ENCODE peak calls at places on chromosome 6, in eight cellular contexts. One of them, this sample, is unnamed.

GRCh38 chr6:46935687-46936086 is 13.9 kb upstream of the ADGRF5 start:
- DNase-seq in testis: no peak
- DNase-seq in aorta: no peak
- DNase-seq in breast epithelium: no peak
- DNase-seq in CD4-positive, alpha-beta memory T cell: no peak
- DNase-seq in hepatocyte: no peak
- DNase-seq in psoas muscle: no peak
- DNase-seq in fibroblast of lung: no peak
- DNase-seq in this sample: no peak

GRCh38 chr6:127015858-127016257 is 102.6 kb upstream of the RSPO3 start:
- DNase-seq in testis: no peak
- DNase-seq in aorta: no peak
- DNase-seq in breast epithelium: no peak
- DNase-seq in CD4-positive, alpha-beta memory T cell: no peak
- DNase-seq in hepatocyte: no peak
- DNase-seq in psoas muscle: no peak
- DNase-seq in fibroblast of lung: no peak
- DNase-seq in this sample: no peak

GRCh38 chr6:148342146-148343027 is at the start of gene SASH1:
- DNase-seq in testis: peak; percentile 76
- DNase-seq in aorta: peak; percentile 83
- DNase-seq in breast epithelium: peak; percentile 64
- DNase-seq in CD4-positive, alpha-beta memory T cell: no peak
- DNase-seq in hepatocyte: peak; percentile 78
- DNase-seq in psoas muscle: peak; percentile 79
- DNase-seq in fibroblast of lung: peak; percentile 80
- DNase-seq in this sample: peak; percentile 71

GRCh38 chr6:169967687-169968086 is 216.3 kb downstream of the ERMARD start:
- DNase-seq in testis: no peak
- DNase-seq in aorta: no peak
- DNase-seq in breast epithelium: no peak
- DNase-seq in CD4-positive, alpha-beta memory T cell: no peak
- DNase-seq in hepatocyte: no peak
- DNase-seq in psoas muscle: no peak
- DNase-seq in fibroblast of lung: no peak
- DNase-seq in this sample: no peak

GRCh38 chr6:113944701-113945100 is 26.2 kb downstream of the HDAC2 start:
- DNase-seq in testis: no peak
- DNase-seq in aorta: no peak
- DNase-seq in breast epithelium: no peak
- DNase-seq in CD4-positive, alpha-beta memory T cell: no peak
- DNase-seq in hepatocyte: no peak
- DNase-seq in psoas muscle: no peak
- DNase-seq in fibroblast of lung: peak; percentile 16
- DNase-seq in this sample: no peak

GRCh38 chr6:133710826-133711225 is 178.1 kb upstream of the TCF21 start:
- DNase-seq in testis: no peak
- DNase-seq in aorta: no peak
- DNase-seq in breast epithelium: no peak
- DNase-seq in CD4-positive, alpha-beta memory T cell: no peak
- DNase-seq in hepatocyte: no peak
- DNase-seq in psoas muscle: no peak
- DNase-seq in fibroblast of lung: no peak
- DNase-seq in this sample: no peak

GRCh38 chr6:106511274-106512047 is 117.8 kb downstream of the RTN4IP1 start:
- DNase-seq in testis: no peak
- DNase-seq in aorta: peak; percentile 65
- DNase-seq in breast epithelium: peak; percentile 56
- DNase-seq in CD4-positive, alpha-beta memory T cell: no peak
- DNase-seq in hepatocyte: peak; percentile 41
- DNase-seq in psoas muscle: peak; percentile 59
- DNase-seq in fibroblast of lung: peak; percentile 34
- DNase-seq in this sample: no peak

GRCh38 chr6:54294965-54295532 is 13.2 kb upstream of the TINAG start:
- DNase-seq in testis: no peak
- DNase-seq in aorta: no peak
- DNase-seq in breast epithelium: no peak
- DNase-seq in CD4-positive, alpha-beta memory T cell: no peak
- DNase-seq in hepatocyte: no peak
- DNase-seq in psoas muscle: no peak
- DNase-seq in fibroblast of lung: no peak
- DNase-seq in this sample: no peak

GRCh38 chr6:44572346-44572745 is 184.8 kb downstream of the CDC5L start:
- DNase-seq in testis: no peak
- DNase-seq in aorta: no peak
- DNase-seq in breast epithelium: no peak
- DNase-seq in CD4-positive, alpha-beta memory T cell: no peak
- DNase-seq in hepatocyte: no peak
- DNase-seq in psoas muscle: no peak
- DNase-seq in fibroblast of lung: no peak
- DNase-seq in this sample: no peak

GRCh38 chr6:37298958-37299357 is 41.0 kb upstream of the TMEM217 start:
- DNase-seq in testis: no peak
- DNase-seq in aorta: no peak
- DNase-seq in breast epithelium: no peak
- DNase-seq in CD4-positive, alpha-beta memory T cell: no peak
- DNase-seq in hepatocyte: no peak
- DNase-seq in psoas muscle: no peak
- DNase-seq in fibroblast of lung: no peak
- DNase-seq in this sample: no peak

GRCh38 chr6:139277161-139277560 is 14.6 kb downstream of the TXLNB start:
- DNase-seq in testis: no peak
- DNase-seq in aorta: peak; percentile 68
- DNase-seq in breast epithelium: no peak
- DNase-seq in CD4-positive, alpha-beta memory T cell: no peak
- DNase-seq in hepatocyte: no peak
- DNase-seq in psoas muscle: no peak
- DNase-seq in fibroblast of lung: peak; percentile 26
- DNase-seq in this sample: peak; percentile 32

GRCh38 chr6:109791301-109791700 is 100.2 kb downstream of the FIG4 start:
- DNase-seq in testis: peak; percentile 54
- DNase-seq in aorta: no peak
- DNase-seq in breast epithelium: no peak
- DNase-seq in CD4-positive, alpha-beta memory T cell: no peak
- DNase-seq in hepatocyte: no peak
- DNase-seq in psoas muscle: no peak
- DNase-seq in fibroblast of lung: no peak
- DNase-seq in this sample: no peak

GRCh38 chr6:105814745-105815536 is 271.2 kb upstream of the PRDM1 start:
- DNase-seq in testis: no peak
- DNase-seq in aorta: no peak
- DNase-seq in breast epithelium: no peak
- DNase-seq in CD4-positive, alpha-beta memory T cell: no peak
- DNase-seq in hepatocyte: no peak
- DNase-seq in psoas muscle: no peak
- DNase-seq in fibroblast of lung: no peak
- DNase-seq in this sample: no peak

DNA sequence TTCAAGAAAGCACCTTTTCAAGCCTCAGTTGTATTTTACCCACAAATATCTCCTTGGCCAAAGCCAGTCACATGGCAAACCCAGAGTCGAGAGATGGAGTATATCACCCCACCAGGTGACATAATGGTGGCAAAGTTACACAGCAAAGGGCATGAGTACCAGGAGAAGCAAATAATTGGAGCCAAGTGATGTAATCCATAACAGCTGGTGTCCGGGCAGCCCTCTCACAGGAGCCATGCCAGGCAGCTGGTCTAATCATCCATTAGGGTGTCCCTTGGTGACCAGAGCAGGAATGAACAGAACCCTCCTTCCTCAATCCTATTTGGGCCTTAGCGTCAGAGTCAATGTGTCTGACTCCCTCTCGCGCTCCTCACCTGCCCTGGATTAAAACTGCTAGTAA is 272.1 kb downstream of the LRFN2 start:
- DNase-seq in testis: no peak
- DNase-seq in aorta: no peak
- DNase-seq in breast epithelium: no peak
- DNase-seq in CD4-positive, alpha-beta memory T cell: no peak
- DNase-seq in hepatocyte: no peak
- DNase-seq in psoas muscle: peak; percentile 81
- DNase-seq in fibroblast of lung: no peak
- DNase-seq in this sample: no peak
- H3K27ac ChIP-seq in testis: no peak overlapping the region
- H3K27ac ChIP-seq in aorta: no peak overlapping the region
- H3K27ac ChIP-seq in breast epithelium: no peak overlapping the region
- H3K27ac ChIP-seq in CD4-positive, alpha-beta memory T cell: no peak overlapping the region
- H3K27ac ChIP-seq in hepatocyte: no peak overlapping the region
- H3K27ac ChIP-seq in psoas muscle: peak overlapping the region; percentile 55
- H3K27ac ChIP-seq in fibroblast of lung: no peak overlapping the region
- H3K27ac ChIP-seq in this sample: no peak overlapping the region

GRCh38 chr6:163533443-163533842 is 118.9 kb downstream of the QKI start:
- DNase-seq in testis: no peak
- DNase-seq in aorta: no peak
- DNase-seq in breast epithelium: no peak
- DNase-seq in CD4-positive, alpha-beta memory T cell: no peak
- DNase-seq in hepatocyte: peak; percentile 62
- DNase-seq in psoas muscle: no peak
- DNase-seq in fibroblast of lung: peak; percentile 97
- DNase-seq in this sample: no peak

GRCh38 chr6:163536770-163537169 is 122.3 kb downstream of the QKI start:
- DNase-seq in testis: no peak
- DNase-seq in aorta: no peak
- DNase-seq in breast epithelium: no peak
- DNase-seq in CD4-positive, alpha-beta memory T cell: no peak
- DNase-seq in hepatocyte: no peak
- DNase-seq in psoas muscle: no peak
- DNase-seq in fibroblast of lung: peak; percentile 59
- DNase-seq in this sample: no peak

GRCh38 chr6:163538331-163538730 is 123.8 kb downstream of the QKI start:
- DNase-seq in testis: no peak
- DNase-seq in aorta: no peak
- DNase-seq in breast epithelium: no peak
- DNase-seq in CD4-positive, alpha-beta memory T cell: no peak
- DNase-seq in hepatocyte: no peak
- DNase-seq in psoas muscle: no peak
- DNase-seq in fibroblast of lung: no peak
- DNase-seq in this sample: no peak

GRCh38 chr6:163543311-163543710 is 128.8 kb downstream of the QKI start:
- DNase-seq in testis: no peak
- DNase-seq in aorta: no peak
- DNase-seq in breast epithelium: no peak
- DNase-seq in CD4-positive, alpha-beta memory T cell: no peak
- DNase-seq in hepatocyte: no peak
- DNase-seq in psoas muscle: no peak
- DNase-seq in fibroblast of lung: no peak
- DNase-seq in this sample: no peak

DNA sequence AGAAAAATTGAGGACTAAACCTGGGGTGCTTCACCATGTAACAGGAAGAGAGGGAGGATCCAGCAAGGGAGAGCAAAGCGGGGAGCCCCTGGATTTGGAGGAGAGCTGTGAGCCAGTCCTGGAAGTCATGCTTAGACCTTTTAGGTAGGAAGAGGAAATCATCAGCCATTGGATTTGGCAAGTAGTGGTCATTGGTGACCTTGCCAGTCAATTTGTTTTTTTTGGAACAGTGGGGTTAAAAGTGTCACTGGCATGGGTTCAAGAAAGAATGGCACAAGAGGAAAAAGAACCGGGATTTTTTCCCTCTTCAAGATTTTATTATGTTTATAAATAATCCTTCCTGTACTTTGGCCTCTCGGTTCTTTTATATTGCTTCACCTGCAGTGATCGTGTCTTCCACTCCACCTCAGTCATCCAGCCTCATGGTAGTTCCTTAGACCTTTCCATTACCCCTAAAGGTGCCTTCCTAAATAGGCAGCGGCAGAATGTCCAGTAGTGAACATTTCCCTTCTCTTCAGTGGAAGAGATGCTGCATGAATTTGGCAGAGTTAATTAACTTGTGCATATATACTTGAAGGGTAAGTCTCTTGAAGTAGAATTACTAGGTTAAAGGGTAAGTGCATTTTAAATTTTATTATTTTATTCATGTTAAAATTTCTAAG is 124.7 kb downstream of the QKI start:
- DNase-seq in testis: no peak
- DNase-seq in aorta: no peak
- DNase-seq in breast epithelium: no peak
- DNase-seq in CD4-positive, alpha-beta memory T cell: no peak
- DNase-seq in hepatocyte: no peak
- DNase-seq in psoas muscle: no peak
- DNase-seq in fibroblast of lung: no peak
- DNase-seq in this sample: no peak
- H3K27ac ChIP-seq in testis: no peak overlapping the region
- H3K27ac ChIP-seq in aorta: no peak overlapping the region
- H3K27ac ChIP-seq in breast epithelium: no peak overlapping the region
- H3K27ac ChIP-seq in CD4-positive, alpha-beta memory T cell: no peak overlapping the region
- H3K27ac ChIP-seq in hepatocyte: no peak overlapping the region
- H3K27ac ChIP-seq in psoas muscle: peak overlapping the region; percentile 81
- H3K27ac ChIP-seq in fibroblast of lung: no peak overlapping the region
- H3K27ac ChIP-seq in this sample: no peak overlapping the region

DNA sequence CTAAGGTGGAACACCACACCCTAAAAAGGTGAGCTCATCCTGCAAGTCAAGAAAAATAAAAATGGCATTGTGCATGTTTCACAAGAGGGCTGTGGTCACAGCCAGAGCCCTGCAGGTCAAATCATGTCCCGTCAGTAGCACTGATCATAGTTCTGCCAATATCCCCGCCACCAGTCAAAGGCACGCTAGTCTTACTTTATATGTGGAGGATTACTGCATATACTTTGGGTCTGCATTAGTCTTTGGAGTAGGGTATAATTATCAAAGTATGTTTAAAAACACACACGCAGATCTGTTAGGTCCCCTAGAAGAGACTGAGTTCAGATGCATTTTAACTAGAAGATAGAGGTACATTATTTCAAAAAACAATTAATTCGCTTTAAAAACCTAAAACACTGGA is 1.8 kb downstream of the PERP start:
- DNase-seq in testis: no peak
- DNase-seq in aorta: no peak
- DNase-seq in breast epithelium: peak; percentile 71
- DNase-seq in CD4-positive, alpha-beta memory T cell: no peak
- DNase-seq in hepatocyte: peak; percentile 46
- DNase-seq in psoas muscle: no peak
- DNase-seq in fibroblast of lung: no peak
- DNase-seq in this sample: no peak
- H3K27ac ChIP-seq in testis: no peak overlapping the region
- H3K27ac ChIP-seq in aorta: no peak overlapping the region
- H3K27ac ChIP-seq in breast epithelium: peak overlapping the region; percentile 95
- H3K27ac ChIP-seq in CD4-positive, alpha-beta memory T cell: no peak overlapping the region
- H3K27ac ChIP-seq in hepatocyte: peak overlapping the region; percentile 98
- H3K27ac ChIP-seq in psoas muscle: no peak overlapping the region
- H3K27ac ChIP-seq in fibroblast of lung: no peak overlapping the region
- H3K27ac ChIP-seq in this sample: peak overlapping the region; percentile 88

DNA sequence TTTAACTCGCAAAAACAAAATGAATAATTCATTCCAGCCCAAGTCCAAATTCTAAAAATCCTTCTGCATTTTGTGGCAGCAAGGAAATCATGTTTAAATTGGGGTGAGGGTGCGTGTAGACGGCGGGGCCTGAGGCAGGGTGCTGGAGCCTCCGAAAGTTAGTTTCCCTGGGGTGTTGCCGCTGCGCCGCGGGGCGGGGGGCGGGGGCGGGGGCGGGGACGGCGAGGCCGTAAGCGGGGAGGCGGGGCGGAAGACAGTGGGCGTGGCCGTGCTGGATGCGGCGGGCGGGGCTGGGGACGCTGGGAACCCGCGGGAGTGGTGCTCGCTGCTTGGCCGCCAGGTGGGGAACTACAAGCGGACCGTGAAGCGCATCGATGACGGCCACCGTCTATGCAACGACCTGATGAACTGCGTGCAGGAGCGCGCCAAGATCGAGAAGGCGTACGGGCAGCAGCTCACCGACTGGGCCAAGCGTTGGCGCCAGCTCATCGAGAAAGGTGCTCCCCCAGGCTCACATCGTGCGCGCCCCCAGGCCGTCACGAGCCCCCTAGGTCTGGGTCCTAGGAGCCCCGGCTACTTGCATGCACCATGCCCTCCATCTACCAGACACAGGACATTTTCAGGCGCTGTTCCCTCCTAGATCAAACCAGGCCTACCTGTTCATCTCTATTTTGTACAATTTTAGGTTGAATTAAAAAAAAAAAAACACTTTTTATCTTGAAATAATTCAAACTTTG is 29.0 kb downstream of the SPDEF start:
- DNase-seq in testis: peak; percentile 98
- DNase-seq in aorta: peak; percentile 96
- DNase-seq in breast epithelium: peak; percentile 86
- DNase-seq in CD4-positive, alpha-beta memory T cell: peak; percentile 93
- DNase-seq in hepatocyte: peak; percentile 97
- DNase-seq in psoas muscle: peak; percentile 98
- DNase-seq in fibroblast of lung: peak; percentile 88
- DNase-seq in this sample: peak; percentile 95
- H3K27ac ChIP-seq in testis: no peak overlapping the region
- H3K27ac ChIP-seq in aorta: no peak overlapping the region
- H3K27ac ChIP-seq in breast epithelium: no peak overlapping the region
- H3K27ac ChIP-seq in CD4-positive, alpha-beta memory T cell: no peak overlapping the region
- H3K27ac ChIP-seq in hepatocyte: no peak overlapping the region
- H3K27ac ChIP-seq in psoas muscle: peak overlapping the region; percentile 36
- H3K27ac ChIP-seq in fibroblast of lung: no peak overlapping the region
- H3K27ac ChIP-seq in this sample: no peak overlapping the region